ENCODE peak calls at places on chromosomes 13 and 19, in five cellular contexts. One of them, this sample, is unnamed.

GRCh38 chr13:106527806-106528205 is 7.7 kb downstream of the EFNB2 start:
- DNase-seq in CD4-positive, alpha-beta T cell: no peak
- DNase-seq in OCI-LY7: no peak
- DNase-seq in cardiac fibroblast: no peak
- DNase-seq in HL-60: no peak
- DNase-seq in this sample: no peak

GRCh38 chr13:51905787-51906186 is 44.0 kb downstream of the CCDC70 start:
- DNase-seq in CD4-positive, alpha-beta T cell: no peak
- DNase-seq in OCI-LY7: no peak
- DNase-seq in cardiac fibroblast: no peak
- DNase-seq in HL-60: no peak
- DNase-seq in this sample: no peak

GRCh38 chr19:49655570-49656455 is 9.8 kb downstream of the IRF3 start:
- DNase-seq in CD4-positive, alpha-beta T cell: no peak
- DNase-seq in OCI-LY7: no peak
- DNase-seq in cardiac fibroblast: no peak
- DNase-seq in HL-60: no peak
- DNase-seq in this sample: no peak

GRCh38 chr19:2720777-2721569 is at the start of gene DIRAS1:
- DNase-seq in CD4-positive, alpha-beta T cell: no peak
- DNase-seq in OCI-LY7: no peak
- DNase-seq in cardiac fibroblast: no peak
- DNase-seq in HL-60: no peak
- DNase-seq in this sample: no peak

GRCh38 chr19:29760752-29761502 is 45.9 kb upstream of the C19orf12 start:
- DNase-seq in CD4-positive, alpha-beta T cell: no peak
- DNase-seq in OCI-LY7: no peak
- DNase-seq in cardiac fibroblast: no peak
- DNase-seq in HL-60: no peak
- DNase-seq in this sample: no peak

GRCh38 chr13:105814219-105814901 is 721.1 kb downstream of the EFNB2 start:
- DNase-seq in CD4-positive, alpha-beta T cell: no peak
- DNase-seq in OCI-LY7: no peak
- DNase-seq in cardiac fibroblast: no peak
- DNase-seq in HL-60: no peak
- DNase-seq in this sample: no peak

GRCh38 chr13:89455741-89456140 is 1784.6 kb downstream of the SLITRK5 start:
- DNase-seq in CD4-positive, alpha-beta T cell: no peak
- DNase-seq in OCI-LY7: no peak
- DNase-seq in cardiac fibroblast: no peak
- DNase-seq in HL-60: no peak
- DNase-seq in this sample: no peak

GRCh38 chr13:23987331-23987730 is 90.0 kb upstream of the C1QTNF9B start:
- DNase-seq in CD4-positive, alpha-beta T cell: no peak
- DNase-seq in OCI-LY7: no peak
- DNase-seq in cardiac fibroblast: peak; percentile 61
- DNase-seq in HL-60: no peak
- DNase-seq in this sample: no peak

GRCh38 chr13:78601886-78602560 is 1.3 kb downstream of the POU4F1 start:
- DNase-seq in CD4-positive, alpha-beta T cell: no peak
- DNase-seq in OCI-LY7: no peak
- DNase-seq in cardiac fibroblast: no peak
- DNase-seq in HL-60: no peak
- DNase-seq in this sample: no peak

GRCh38 chr19:43766755-43767043 is 11.9 kb upstream of the SMG9 start:
- DNase-seq in CD4-positive, alpha-beta T cell: no peak
- DNase-seq in OCI-LY7: no peak
- DNase-seq in cardiac fibroblast: no peak
- DNase-seq in HL-60: no peak
- DNase-seq in this sample: no peak

GRCh38 chr13:48496796-48497195 is 36.1 kb downstream of the RCBTB2 start:
- DNase-seq in CD4-positive, alpha-beta T cell: no peak
- DNase-seq in OCI-LY7: no peak
- DNase-seq in cardiac fibroblast: no peak
- DNase-seq in HL-60: no peak
- DNase-seq in this sample: peak; percentile 58

GRCh38 chr13:79678100-79678499 is 197.1 kb downstream of the NDFIP2 start:
- DNase-seq in CD4-positive, alpha-beta T cell: no peak
- DNase-seq in OCI-LY7: no peak
- DNase-seq in cardiac fibroblast: no peak
- DNase-seq in HL-60: no peak
- DNase-seq in this sample: no peak

GRCh38 chr13:114097893-114098688 is 34.3 kb downstream of the RASA3 start:
- DNase-seq in CD4-positive, alpha-beta T cell: no peak
- DNase-seq in OCI-LY7: no peak
- DNase-seq in cardiac fibroblast: no peak
- DNase-seq in HL-60: no peak
- DNase-seq in this sample: no peak

GRCh38 chr13:75724742-75725504 is 88.8 kb downstream of the LMO7 start:
- DNase-seq in CD4-positive, alpha-beta T cell: no peak
- DNase-seq in OCI-LY7: no peak
- DNase-seq in cardiac fibroblast: no peak
- DNase-seq in HL-60: no peak
- DNase-seq in this sample: no peak

GRCh38 chr13:91346848-91347211 is 657 bp upstream of the MIR17HG start:
- DNase-seq in CD4-positive, alpha-beta T cell: peak; percentile 13
- DNase-seq in OCI-LY7: peak; percentile 97
- DNase-seq in cardiac fibroblast: peak; percentile 4
- DNase-seq in HL-60: peak; percentile 56
- DNase-seq in this sample: peak; percentile 76

GRCh38 chr19:45075215-45076028 is 856 bp downstream of the ZNF296 start:
- DNase-seq in CD4-positive, alpha-beta T cell: peak; percentile 16
- DNase-seq in OCI-LY7: peak; percentile 96
- DNase-seq in cardiac fibroblast: peak; percentile 53
- DNase-seq in HL-60: peak; percentile 95
- DNase-seq in this sample: peak; percentile 60

GRCh38 chr13:113930711-113931637 is 42.9 kb downstream of the C13orf46 start:
- DNase-seq in CD4-positive, alpha-beta T cell: peak; percentile 48
- DNase-seq in OCI-LY7: no peak
- DNase-seq in cardiac fibroblast: no peak
- DNase-seq in HL-60: peak; percentile 82
- DNase-seq in this sample: peak; percentile 72

GRCh38 chr13:99977334-99977911 is 4.2 kb upstream of the ZIC2 start:
- DNase-seq in CD4-positive, alpha-beta T cell: no peak
- DNase-seq in OCI-LY7: no peak
- DNase-seq in cardiac fibroblast: no peak
- DNase-seq in HL-60: peak; percentile 36
- DNase-seq in this sample: no peak

GRCh38 chr13:41973247-41973741 is 12.4 kb upstream of the VWA8 start:
- DNase-seq in CD4-positive, alpha-beta T cell: no peak
- DNase-seq in OCI-LY7: no peak
- DNase-seq in cardiac fibroblast: peak; percentile 20
- DNase-seq in HL-60: no peak
- DNase-seq in this sample: no peak

DNA sequence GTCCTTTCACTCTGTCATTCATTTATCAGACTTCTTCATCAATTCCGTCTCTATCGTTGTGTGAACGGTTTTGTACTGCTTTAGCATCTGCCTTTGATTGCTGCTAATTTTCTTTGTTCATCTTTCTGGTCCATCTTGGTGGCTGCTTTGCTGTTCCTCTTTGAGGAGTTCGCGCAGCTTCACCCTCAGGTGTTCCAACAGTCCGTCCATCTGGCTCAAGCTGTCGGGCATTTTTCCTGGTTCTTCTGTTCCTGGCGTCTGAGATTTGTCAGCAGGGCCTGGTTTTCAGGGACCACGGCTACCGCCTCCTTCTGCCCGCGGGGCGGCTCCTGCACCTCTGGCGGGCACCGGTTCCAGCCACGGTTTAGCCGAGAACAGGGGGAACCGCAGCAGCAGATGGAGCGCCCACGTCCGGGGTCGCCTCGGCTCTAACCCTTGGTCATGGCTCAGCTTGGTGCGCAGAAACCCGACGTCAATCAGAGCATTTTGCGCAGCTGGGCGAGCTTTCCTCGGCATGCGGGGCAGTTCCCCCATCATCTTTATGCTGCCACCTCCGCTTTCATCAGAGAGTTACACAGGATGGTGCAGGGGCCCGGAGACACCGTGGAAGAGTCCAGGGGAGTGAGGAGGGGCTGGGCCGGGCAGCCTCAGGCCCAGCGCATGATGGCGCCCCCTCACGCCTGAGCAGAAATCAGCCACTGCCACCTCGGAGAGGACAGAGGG is 89.5 kb downstream of the ZNF100 start:
- DNase-seq in CD4-positive, alpha-beta T cell: no peak
- DNase-seq in OCI-LY7: no peak
- DNase-seq in cardiac fibroblast: no peak
- DNase-seq in HL-60: no peak
- DNase-seq in this sample: peak; percentile 42
- TF ChIP-seq CTCF in CD4-positive, alpha-beta T cell: no peak
- TF ChIP-seq CTCF in OCI-LY7: no peak
- TF ChIP-seq CTCF in cardiac fibroblast: no peak
- TF ChIP-seq CTCF in HL-60: no peak
- TF ChIP-seq CTCF in this sample: no peak

GRCh38 chr13:101544979-101545378 is 92.5 kb downstream of the ITGBL1 start:
- DNase-seq in CD4-positive, alpha-beta T cell: no peak
- DNase-seq in OCI-LY7: no peak
- DNase-seq in cardiac fibroblast: no peak
- DNase-seq in HL-60: no peak
- DNase-seq in this sample: no peak

GRCh38 chr13:101545521-101545920 is 93.0 kb downstream of the ITGBL1 start:
- DNase-seq in CD4-positive, alpha-beta T cell: no peak
- DNase-seq in OCI-LY7: no peak
- DNase-seq in cardiac fibroblast: no peak
- DNase-seq in HL-60: no peak
- DNase-seq in this sample: no peak
- TF ChIP-seq CTCF in CD4-positive, alpha-beta T cell: no peak
- TF ChIP-seq CTCF in OCI-LY7: no peak
- TF ChIP-seq CTCF in cardiac fibroblast: peak; percentile 36
- TF ChIP-seq CTCF in HL-60: no peak
- TF ChIP-seq CTCF in this sample: no peak

GRCh38 chr13:107865643-107866006 is 349.7 kb downstream of the LIG4 start:
- DNase-seq in CD4-positive, alpha-beta T cell: no peak
- DNase-seq in OCI-LY7: no peak
- DNase-seq in cardiac fibroblast: peak; percentile 12
- DNase-seq in HL-60: no peak
- DNase-seq in this sample: no peak

GRCh38 chr13:107866007-107866665 is 349.2 kb downstream of the LIG4 start:
- DNase-seq in CD4-positive, alpha-beta T cell: no peak
- DNase-seq in OCI-LY7: no peak
- DNase-seq in cardiac fibroblast: peak; percentile 29
- DNase-seq in HL-60: no peak
- DNase-seq in this sample: peak; percentile 4

GRCh38 chr13:107870400-107870799 is 344.9 kb downstream of the LIG4 start:
- DNase-seq in CD4-positive, alpha-beta T cell: no peak
- DNase-seq in OCI-LY7: no peak
- DNase-seq in cardiac fibroblast: no peak
- DNase-seq in HL-60: no peak
- DNase-seq in this sample: no peak

GRCh38 chr13:107866666-107867623 is 348.4 kb downstream of the LIG4 start:
- DNase-seq in CD4-positive, alpha-beta T cell: no peak
- DNase-seq in OCI-LY7: no peak
- DNase-seq in cardiac fibroblast: peak; percentile 46
- DNase-seq in HL-60: no peak
- DNase-seq in this sample: peak; percentile 4

GRCh38 chr13:107867701-107868661 is 347.4 kb downstream of the LIG4 start:
- DNase-seq in CD4-positive, alpha-beta T cell: no peak
- DNase-seq in OCI-LY7: no peak
- DNase-seq in cardiac fibroblast: peak; percentile 48
- DNase-seq in HL-60: peak; percentile 12
- DNase-seq in this sample: peak; percentile 13
- TF ChIP-seq CTCF in CD4-positive, alpha-beta T cell: no peak
- TF ChIP-seq CTCF in OCI-LY7: no peak
- TF ChIP-seq CTCF in cardiac fibroblast: peak; percentile 33
- TF ChIP-seq CTCF in HL-60: no peak
- TF ChIP-seq CTCF in this sample: peak; percentile 19

DNA sequence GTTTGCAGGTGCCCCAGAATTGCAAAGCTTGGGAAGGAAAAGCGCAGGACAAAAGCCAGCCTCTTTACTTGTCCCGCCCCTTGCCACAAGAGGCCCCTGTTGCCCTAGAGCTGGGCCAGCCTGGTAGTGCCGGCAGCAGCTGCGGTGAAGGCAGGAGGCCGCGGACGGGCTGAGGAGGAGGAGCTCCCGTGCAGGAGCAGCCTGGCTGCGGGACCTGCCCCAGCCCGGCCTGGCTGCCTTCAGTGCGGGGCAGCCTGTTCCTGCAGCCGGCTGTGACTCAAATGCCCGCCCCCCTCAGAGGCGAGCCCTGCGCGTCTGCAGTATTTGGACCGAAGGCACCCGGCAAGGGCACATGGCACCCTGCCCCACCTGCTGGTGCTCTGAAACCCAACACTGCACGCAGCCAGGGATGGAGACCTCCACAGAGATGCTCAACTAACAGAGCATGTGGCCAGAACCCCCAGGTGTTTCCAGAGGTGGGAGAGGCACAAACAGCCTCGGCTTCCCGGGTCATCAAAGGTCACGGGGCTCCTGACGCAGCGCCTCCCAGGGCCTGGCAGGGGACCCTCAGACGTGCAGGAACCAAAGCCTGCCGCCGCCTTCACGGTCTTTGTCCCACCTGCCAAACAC is 29.7 kb downstream of the NAXD start:
- DNase-seq in CD4-positive, alpha-beta T cell: peak; percentile 42
- DNase-seq in OCI-LY7: peak; percentile 64
- DNase-seq in cardiac fibroblast: peak; percentile 63
- DNase-seq in HL-60: peak; percentile 95
- DNase-seq in this sample: peak; percentile 73
- TF ChIP-seq CTCF in CD4-positive, alpha-beta T cell: no peak
- TF ChIP-seq CTCF in OCI-LY7: peak; percentile 66
- TF ChIP-seq CTCF in cardiac fibroblast: peak; percentile 4
- TF ChIP-seq CTCF in HL-60: peak; percentile 40
- TF ChIP-seq CTCF in this sample: peak; percentile 25

GRCh38 chr19:35790981-35791813 is 15.8 kb downstream of the ARHGAP33 start:
- DNase-seq in CD4-positive, alpha-beta T cell: no peak
- DNase-seq in OCI-LY7: peak; percentile 56
- DNase-seq in cardiac fibroblast: no peak
- DNase-seq in HL-60: no peak
- DNase-seq in this sample: peak; percentile 39
- TF ChIP-seq CTCF in CD4-positive, alpha-beta T cell: no peak
- TF ChIP-seq CTCF in OCI-LY7: peak; percentile 66
- TF ChIP-seq CTCF in cardiac fibroblast: no peak
- TF ChIP-seq CTCF in HL-60: no peak
- TF ChIP-seq CTCF in this sample: no peak

This sample was measured in activated CD8-positive, alpha-beta T cell treated with anti-CD3 and anti-CD28 coated beads for 36 hours.